ENCODE peak calls at places on chromosomes 11 and 22, in four cellular contexts. I is mammary epithelial cell; C is naive thymus-derived CD4-positive, alpha-beta T cell; S is colonic mucosa. B is an unnamed sample. For H3K4me1 and H3K27me3, the result is how much of the 10 kb centered on the place peaks cover.

GRCh38 chr22:21686634-21687393 is 21.0 kb downstream of the PPIL2 start:
- DNase-seq in I (no peak), C (no peak), S (no peak), B (no peak)

GRCh38 chr11:116272181-116272789 is 500.5 kb downstream of the BUD13 start:
- DNase-seq in I (no peak), C (no peak), S (no peak), B (no peak)

GRCh38 chr11:35750981-35751663 is 88.5 kb downstream of the TRIM44 start:
- DNase-seq in I (peak), C (no peak), S (no peak), B (no peak)

GRCh38 chr11:125337836-125338235 is 158.2 kb downstream of the FEZ1 start:
- DNase-seq in I (no peak), C (no peak), S (no peak), B (no peak)

GRCh38 chr22:23113847-23114720 is 27.7 kb downstream of the RSPH14 start:
- DNase-seq in I (no peak), C (no peak), S (no peak), B (no peak)

GRCh38 chr11:74559934-74560309 is 32.5 kb upstream of the POLD3 start:
- DNase-seq in I (no peak), C (no peak), S (no peak), B (no peak)

GRCh38 chr11:7869467-7869866 is 61.6 kb downstream of the OR10A6 start:
- DNase-seq in I (peak), C (no peak), S (no peak), B (no peak)

GRCh38 chr22:46102752-46103151 is 47.6 kb upstream of the PPARA start:
- DNase-seq in I (no peak), C (no peak), S (no peak), B (no peak)

GRCh38 chr22:49670610-49671330 is 156.9 kb downstream of the BRD1 start:
- DNase-seq in I (no peak), C (no peak), S (no peak), B (no peak)

GRCh38 chr11:19740586-19740985 is 27.9 kb downstream of the NAV2 start:
- DNase-seq in I (no peak), C (no peak), S (no peak), B (no peak)

DNA sequence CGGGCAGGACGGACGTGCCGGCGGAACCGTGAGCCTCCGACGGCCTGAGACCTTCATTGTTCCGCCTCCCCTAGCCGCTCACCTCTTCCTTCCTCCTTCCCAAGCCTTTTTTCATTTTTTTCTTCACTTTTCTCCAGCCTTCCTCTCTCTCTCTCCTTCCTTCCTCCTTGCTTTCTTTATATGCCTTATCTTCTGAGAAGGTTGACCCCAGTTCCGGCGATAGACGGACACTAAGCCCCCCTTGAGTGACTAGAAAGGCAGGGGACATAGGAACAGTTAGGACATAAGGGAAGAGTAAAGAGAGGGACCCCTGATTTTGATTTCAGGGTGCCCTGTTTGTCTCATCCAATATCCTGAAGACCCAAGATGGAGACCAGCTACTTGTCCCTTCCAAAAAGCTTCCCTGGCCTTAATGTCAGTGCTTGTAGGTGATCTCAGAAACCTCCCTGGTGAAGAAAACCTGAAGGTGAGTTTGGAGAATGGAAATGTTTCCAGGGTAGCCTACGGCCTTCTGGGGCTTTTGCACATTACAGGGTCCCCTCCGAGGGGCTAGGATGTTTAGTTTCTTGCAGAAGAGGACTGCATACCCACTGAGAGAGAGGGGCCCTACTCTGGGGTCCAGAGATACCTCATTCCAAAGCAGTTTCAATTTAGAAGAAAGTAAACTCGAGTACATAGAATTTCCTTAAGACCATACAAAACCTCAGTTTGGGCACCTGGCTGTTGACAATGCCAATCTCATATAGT is 3.5 kb downstream of the ADM start:
- DNase-seq in I (no peak), C (no peak), S (no peak), B (no peak)
- H3K4me3 ChIP-seq in I (peak), C (peak), S (peak), B (peak)

DNA sequence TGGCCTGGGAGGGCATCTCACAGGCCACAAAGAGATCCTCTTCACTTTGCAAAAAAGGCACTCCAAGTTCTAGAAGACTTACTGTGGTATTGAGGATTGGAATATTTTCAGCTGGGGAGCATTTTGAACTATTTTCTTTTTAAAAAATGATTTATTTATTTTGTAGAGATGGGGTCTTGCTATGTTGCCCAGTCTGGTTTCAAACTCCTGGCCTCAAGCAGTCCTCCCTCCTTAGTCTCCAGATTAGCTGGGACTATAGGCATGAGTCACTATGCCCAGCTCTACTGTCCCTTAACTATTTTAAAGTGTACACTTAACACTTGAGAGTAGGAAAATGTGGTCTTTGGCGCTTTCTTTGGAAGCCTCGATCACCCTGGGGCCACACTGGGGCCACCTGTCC is 24.9 kb upstream of the DGCR8 start:
- DNase-seq in I (no peak), C (no peak), S (no peak), B (no peak)
- H3K4me1 ChIP-seq in I (under half), C (under half), S (under half), B (under half)

GRCh38 chr11:72613977-72614376 is 60.2 kb downstream of the PDE2A start:
- DNase-seq in I (no peak), C (no peak), S (peak), B (no peak)
- H3K27me3 ChIP-seq in I (under half), C (under half), S (under half), B (under half)

GRCh38 chr22:40436460-40437431 is 66.4 kb downstream of the SGSM3 start:
- DNase-seq in I (peak), C (peak), S (no peak), B (peak)
- H3K4me3 ChIP-seq in I (no peak), C (no peak), S (no peak), B (no peak)

DNA sequence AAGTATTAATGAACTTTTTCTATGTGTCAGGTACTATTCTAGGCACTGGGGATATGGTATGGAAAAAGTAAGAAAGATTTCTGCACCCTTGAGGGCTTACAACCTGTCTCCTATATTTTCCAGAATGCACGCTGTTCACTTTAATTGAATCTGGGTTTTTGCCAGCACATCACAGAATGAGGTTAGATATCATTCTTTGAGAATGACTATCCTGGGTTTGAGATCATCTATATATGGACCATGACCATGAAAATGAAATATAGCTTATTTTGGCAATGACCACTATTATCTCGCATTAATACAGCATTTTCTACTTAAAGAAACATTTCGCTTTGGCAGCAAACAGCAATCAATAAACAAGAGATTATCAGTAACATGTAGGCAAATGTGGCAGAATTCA is 46.9 kb downstream of the C11orf71 start:
- DNase-seq in I (no peak), C (no peak), S (no peak), B (no peak)
- H3K4me1 ChIP-seq in I (under half), C (under half), S (under half), B (under half)

GRCh38 chr11:68688881-68689280 is 4.5 kb downstream of the GAL start:
- DNase-seq in I (no peak), C (no peak), S (no peak), B (no peak)
- H3K27me3 ChIP-seq in I (under half), C (under half), S (under half), B (under half)

GRCh38 chr11:119483341-119483880 is 60.4 kb upstream of the THY1 start:
- DNase-seq in I (no peak), C (no peak), S (no peak), B (no peak)

GRCh38 chr11:119482561-119483001 is 59.6 kb upstream of the THY1 start:
- DNase-seq in I (no peak), C (no peak), S (no peak), B (no peak)

GRCh38 chr11:119481021-119481666 is 58.2 kb upstream of the THY1 start:
- DNase-seq in I (peak), C (peak), S (peak), B (peak)

GRCh38 chr11:119480375-119481020 is 57.5 kb upstream of the THY1 start:
- DNase-seq in I (no peak), C (no peak), S (no peak), B (no peak)

GRCh38 chr11:119481667-119482400 is 58.9 kb upstream of the THY1 start:
- DNase-seq in I (no peak), C (no peak), S (no peak), B (no peak)
- H3K4me3 ChIP-seq in I (no peak), C (no peak), S (no peak), B (no peak)

GRCh38 chr11:61265357-61265756 is 24.4 kb downstream of the PGA5 start:
- DNase-seq in I (no peak), C (no peak), S (no peak), B (peak)

GRCh38 chr11:61264795-61265194 is 23.8 kb downstream of the PGA5 start:
- DNase-seq in I (no peak), C (no peak), S (no peak), B (peak)

GRCh38 chr11:61267437-61267841 is 26.5 kb downstream of the PGA5 start:
- DNase-seq in I (no peak), C (no peak), S (peak), B (peak)

GRCh38 chr11:61268588-61269250 is 26.4 kb downstream of the VWCE start:
- DNase-seq in I (no peak), C (no peak), S (no peak), B (no peak)

GRCh38 chr11:61266602-61267001 is 25.6 kb downstream of the PGA5 start:
- DNase-seq in I (no peak), C (no peak), S (no peak), B (peak)
- H3K4me1 ChIP-seq in I (under half), C (under half), S (under half), B (under half)

B was measured in small intestine.